ENCODE peak calls at places on chromosomes 7 and 10, in nine cellular contexts. B, S, W, Z, O, E, M, U and H are unnamed samples.
A peak's percentile ranks its signal among the peaks of the same experiment; 100 is the strongest.

GRCh38 chr10:12180221-12180974 is 15.3 kb downstream of the NUDT5 start:
- DNase-seq in E (no peak), U (no peak), W (no peak), S (no peak), B (no peak), M (no peak), O (no peak), Z (no peak), H (no peak)

GRCh38 chr10:76558586-76558985 is 1079.0 kb downstream of the KCNMA1 start:
- DNase-seq in M (no peak), O (no peak), E (no peak), U (no peak), W (no peak), B (peak; percentile 7), Z (no peak), S (no peak), H (no peak)

GRCh38 chr10:103742779-103743178 is 112.6 kb downstream of the SH3PXD2A start:
- DNase-seq in E (no peak), U (peak; percentile 43), O (no peak), B (no peak), M (no peak), S (no peak), W (no peak), Z (no peak), H (no peak)

GRCh38 chr7:50142421-50143113 is 49.5 kb upstream of the ZPBP start:
- DNase-seq in S (no peak), U (peak; percentile 43), W (no peak), E (no peak), O (no peak), Z (peak; percentile 35), B (peak; percentile 51), M (peak; percentile 12), H (no peak)

GRCh38 chr10:78320416-78320815 is 286.8 kb downstream of the RPS24 start:
- DNase-seq in S (peak; percentile 24), M (no peak), U (no peak), Z (no peak), O (no peak), B (no peak), W (peak; percentile 59), E (no peak), H (no peak)

GRCh38 chr7:151987748-151988529 is 31.7 kb downstream of the GALNTL5 start:
- DNase-seq in W (no peak), O (no peak), U (peak; percentile 32), E (no peak), B (no peak), Z (peak; percentile 67), M (no peak), S (no peak), H (no peak)

GRCh38 chr7:143390773-143391114 is 9.6 kb downstream of the ZYX start:
- DNase-seq in Z (no peak), O (peak; percentile 84), B (no peak), U (no peak), S (no peak), E (no peak), W (peak; percentile 43), M (no peak), H (no peak)

GRCh38 chr7:93717217-93717900 is 142.8 kb upstream of the CALCR start:
- DNase-seq in Z (no peak), E (no peak), B (no peak), U (no peak), S (no peak), O (no peak), M (no peak), W (no peak), H (no peak)

GRCh38 chr10:101373063-101373462 is 19.1 kb downstream of the BTRC start:
- DNase-seq in B (no peak), U (no peak), W (no peak), M (no peak), Z (no peak), S (no peak), E (no peak), O (no peak), H (no peak)

GRCh38 chr10:30207485-30208052 is 141.5 kb downstream of the MTPAP start:
- DNase-seq in S (no peak), O (no peak), M (no peak), U (peak; percentile 43), W (no peak), E (no peak), Z (no peak), B (no peak), H (no peak)

GRCh38 chr10:60192986-60193385 is 196.7 kb downstream of the ANK3 start:
- DNase-seq in M (no peak), O (no peak), Z (no peak), E (no peak), S (no peak), U (no peak), B (no peak), W (no peak), H (no peak)

GRCh38 chr7:96016056-96016455 is 243.7 kb downstream of the DYNC1I1 start:
- DNase-seq in E (no peak), M (no peak), Z (no peak), O (no peak), W (no peak), B (no peak), S (no peak), U (no peak), H (no peak)